ENCODE peak calls at places on chromosomes 6 and 20, in seven cellular contexts. H, E, M, W, U, Y and T are unnamed samples.

GRCh38 chr6:40347571-40348011 is 239.6 kb downstream of the LRFN2 start:
- DNase-seq in H (no peak), E (no peak), M (no peak), W (no peak), U (no peak), Y (no peak), T (no peak)

GRCh38 chr6:4426916-4427315 is 291.5 kb upstream of the ECI2 start:
- DNase-seq in H (no peak), E (no peak), M (no peak), W (no peak), U (no peak), Y (no peak), T (no peak)

GRCh38 chr6:37056439-37057127 is 51.1 kb downstream of the FGD2 start:
- DNase-seq in H (no peak), E (peak), M (peak), W (no peak), U (no peak), Y (peak), T (no peak)

GRCh38 chr6:109165392-109165964 is 70.2 kb downstream of the CEP57L1 start:
- DNase-seq in H (no peak), E (peak), M (peak), W (peak), U (no peak), Y (peak), T (no peak)

GRCh38 chr6:52328303-52328662 is 33.7 kb upstream of the PAQR8 start:
- DNase-seq in H (no peak), E (no peak), M (no peak), W (no peak), U (peak), Y (no peak), T (no peak)

GRCh38 chr6:31270788-31271640 is 878 bp downstream of the HLA-C start:
- DNase-seq in H (peak), E (peak), M (peak), W (peak), U (peak), Y (peak), T (peak)

GRCh38 chr20:15220778-15221565 is 883.6 kb upstream of the FLRT3 start:
- DNase-seq in H (no peak), E (peak), M (peak), W (no peak), U (no peak), Y (no peak), T (no peak)

GRCh38 chr6:31567531-31568370 is 4.3 kb upstream of the LTA start:
- DNase-seq in H (no peak), E (no peak), M (no peak), W (no peak), U (no peak), Y (no peak), T (peak)

GRCh38 chr6:17179246-17180073 is 77.6 kb downstream of the STMND1 start:
- DNase-seq in H (no peak), E (peak), M (peak), W (no peak), U (no peak), Y (peak), T (no peak)

GRCh38 chr20:35117148-35117547 is 24.5 kb upstream of the TRPC4AP start:
- DNase-seq in H (no peak), E (no peak), M (peak), W (no peak), U (no peak), Y (peak), T (no peak)

GRCh38 chr20:63735859-63736718 is at the start of gene LIME1:
- DNase-seq in H (peak), E (no peak), M (no peak), W (peak), U (peak), Y (no peak), T (peak)

GRCh38 chr6:36347635-36348034 is 10.9 kb upstream of the BNIP5 start:
- DNase-seq in H (no peak), E (no peak), M (no peak), W (no peak), U (no peak), Y (no peak), T (no peak)

GRCh38 chr20:5397418-5397817 is 80.7 kb upstream of the PROKR2 start:
- DNase-seq in H (no peak), E (peak), M (no peak), W (no peak), U (no peak), Y (no peak), T (no peak)

GRCh38 chr6:127459231-127459641 is at the start of gene KIAA0408:
- DNase-seq in H (no peak), E (peak), M (peak), W (peak), U (peak), Y (peak), T (no peak)

GRCh38 chr6:684831-685636 is 7.9 kb downstream of the EXOC2 start:
- DNase-seq in H (peak), E (peak), M (peak), W (no peak), U (no peak), Y (peak), T (peak)

GRCh38 chr6:138464085-138464484 is 35.2 kb downstream of the NHSL1 start:
- DNase-seq in H (no peak), E (no peak), M (no peak), W (no peak), U (no peak), Y (no peak), T (no peak)

GRCh38 chr6:4105980-4106536 is 27.1 kb upstream of the FAM217A start:
- DNase-seq in H (no peak), E (no peak), M (no peak), W (no peak), U (no peak), Y (no peak), T (no peak)

GRCh38 chr6:120875900-120876299 is 458.4 kb downstream of the TBC1D32 start:
- DNase-seq in H (no peak), E (no peak), M (no peak), W (no peak), U (no peak), Y (no peak), T (no peak)

GRCh38 chr20:17881741-17882064 is 86.9 kb downstream of the SNX5 start:
- DNase-seq in H (no peak), E (no peak), M (no peak), W (peak), U (no peak), Y (no peak), T (no peak)

GRCh38 chr20:53718142-53718481 is 124.5 kb upstream of the ZNF217 start:
- DNase-seq in H (no peak), E (no peak), M (no peak), W (no peak), U (no peak), Y (no peak), T (no peak)

GRCh38 chr20:37381621-37382538 is 35.9 kb downstream of the SRC start:
- DNase-seq in H (peak), E (no peak), M (no peak), W (peak), U (no peak), Y (no peak), T (no peak)

GRCh38 chr6:4472953-4473642 is 303.1 kb upstream of the CDYL start:
- DNase-seq in H (no peak), E (no peak), M (no peak), W (no peak), U (no peak), Y (no peak), T (no peak)

GRCh38 chr6:74177496-74177895 is 481.5 kb downstream of the CD109 start:
- DNase-seq in H (no peak), E (no peak), M (no peak), W (no peak), U (no peak), Y (peak), T (no peak)

GRCh38 chr20:57762531-57763234 is 52.9 kb upstream of the PMEPA1 start:
- DNase-seq in H (no peak), E (no peak), M (no peak), W (no peak), U (no peak), Y (no peak), T (no peak)
- TF ChIP-seq CTCF in H (no peak), E (no peak), M (no peak), W (no peak), U (no peak), Y (no peak), T (no peak)

GRCh38 chr20:33359399-33360261 is 41.7 kb downstream of the CDK5RAP1 start:
- DNase-seq in H (no peak), E (no peak), M (no peak), W (no peak), U (no peak), Y (no peak), T (no peak)
- H3K4me3 ChIP-seq in H (no peak), E (no peak), M (no peak), W (no peak), U (no peak), Y (no peak), T (no peak)

GRCh38 chr20:407097-407952 is 774 bp upstream of the RBCK1 start:
- DNase-seq in H (peak), E (peak), M (peak), W (peak), U (peak), Y (peak), T (no peak)
- TF ChIP-seq CTCF in H (peak), E (peak), M (peak), W (no peak), U (no peak), Y (no peak), T (peak)

DNA sequence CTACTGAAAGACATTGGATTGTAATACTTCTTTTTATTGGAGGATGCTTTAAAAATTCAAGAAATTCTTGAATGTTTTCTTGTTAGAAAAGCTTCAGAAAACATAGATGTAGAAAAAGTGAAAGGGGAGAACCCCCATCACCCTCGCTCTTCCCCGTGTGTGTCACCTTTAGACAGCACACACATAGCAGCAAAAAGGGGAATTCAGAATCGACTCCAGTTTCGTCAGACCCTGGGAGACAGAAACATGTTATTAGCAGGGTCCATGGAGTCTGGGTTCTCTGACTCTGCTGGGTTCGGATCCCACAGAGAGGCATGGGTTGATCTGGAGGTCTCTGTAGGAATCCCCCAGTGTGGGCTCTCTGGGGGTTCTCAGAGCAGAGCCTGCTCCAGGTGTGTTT is 43.7 kb downstream of the ARHGAP40 start:
- DNase-seq in H (no peak), E (no peak), M (no peak), W (no peak), U (no peak), Y (no peak), T (no peak)
- H3K4me3 ChIP-seq in H (no peak), E (no peak), M (no peak), W (no peak), U (no peak), Y (no peak), T (no peak)